ENCODE peak calls at places on chromosome 15, in seven cellular contexts. H, O, J, X, P, N and E are unnamed samples.

GRCh38 chr15:74438206-74438605 is 4.4 kb upstream of the SEMA7A start:
- DNase-seq in J (no peak), N (no peak), H (no peak), P (no peak), X (no peak), O (no peak), E (no peak)

GRCh38 chr15:70341566-70341965 is 243.8 kb upstream of the TLE3 start:
- DNase-seq in J (no peak), H (no peak), P (no peak), O (no peak), X (no peak), N (no peak), E (no peak)

GRCh38 chr15:38275951-38276350 is 23.3 kb downstream of the SPRED1 start:
- DNase-seq in X (no peak), J (no peak), H (peak), O (no peak), P (no peak), N (no peak), E (no peak)

GRCh38 chr15:29102911-29103824 is 166.5 kb downstream of the NSMCE3 start:
- DNase-seq in H (peak), O (no peak), J (no peak), N (peak), X (no peak), P (no peak), E (no peak)

GRCh38 chr15:78726870-78727551 is 84.3 kb downstream of the ADAMTS7 start:
- DNase-seq in X (no peak), P (no peak), H (no peak), N (peak), O (peak), J (no peak), E (no peak)

GRCh38 chr15:78715439-78715838 is 74.4 kb upstream of the CHRNB4 start:
- DNase-seq in X (no peak), J (no peak), H (no peak), N (peak), P (no peak), O (no peak), E (no peak)

GRCh38 chr15:65374831-65375401 is 2.9 kb downstream of the IGDCC3 start:
- DNase-seq in J (no peak), N (no peak), P (no peak), O (no peak), X (no peak), H (no peak), E (no peak)

GRCh38 chr15:99966815-99967214 is 233.6 kb upstream of the LYSMD4 start:
- DNase-seq in P (no peak), H (no peak), N (no peak), O (no peak), X (no peak), J (no peak), E (no peak)